ENCODE peak calls at places on chromosome 3, in five cellular contexts. U, T, E, A and V are unnamed samples.

GRCh38 chr3:134058728-134059601 is 29.2 kb upstream of the SLCO2A1 start:
- DNase-seq in U (peak), E (no peak), T (no peak), A (no peak), V (peak)

GRCh38 chr3:14793126-14793857 is 25.5 kb upstream of the FGD5 start:
- DNase-seq in A (peak), E (no peak), T (no peak), U (peak), V (no peak)

GRCh38 chr3:48409291-48410201 is 20.3 kb downstream of the PLXNB1 start:
- DNase-seq in T (no peak), E (no peak), A (no peak), U (no peak), V (peak)

GRCh38 chr3:120673116-120673515 is 8.9 kb downstream of the HGD start:
- DNase-seq in U (no peak), E (no peak), T (no peak), A (no peak), V (no peak)

GRCh38 chr3:48647714-48648113 is 12.5 kb upstream of the SLC26A6 start:
- DNase-seq in E (no peak), T (no peak), A (no peak), U (no peak), V (no peak)

GRCh38 chr3:52531636-52532516 is 1.8 kb downstream of the NT5DC2 start:
- DNase-seq in T (no peak), A (no peak), E (peak), U (no peak), V (no peak)

GRCh38 chr3:148036331-148036881 is 627.2 kb downstream of the ZIC1 start:
- DNase-seq in U (no peak), A (no peak), T (no peak), E (peak), V (no peak)

GRCh38 chr3:195250473-195251251 is 20.3 kb downstream of the XXYLT1 start:
- DNase-seq in E (peak), U (peak), T (no peak), A (no peak), V (no peak)

GRCh38 chr3:137180220-137180619 is 222.4 kb downstream of the IL20RB start:
- DNase-seq in E (no peak), T (no peak), A (no peak), U (no peak), V (no peak)